ENCODE peak calls at places on chromosomes 1 and 21, in eight cellular contexts. H is left ventricle myocardium inferior; N is psoas muscle; Z is fibroblast of lung; D is cardiac muscle cell; C is effector memory CD4-positive, alpha-beta T cell; T is astrocyte; P is CD8-positive, alpha-beta memory T cell. M is an unnamed sample. For H3K36me3 and H3K4me1, the result is how much of the 10 kb centered on the place peaks cover.

GRCh38 chr1:183226963-183227362 is 40.9 kb downstream of the LAMC2 start:
- DNase-seq in N (no peak), P (no peak), H (no peak), C (no peak), Z (no peak), D (no peak), T (no peak), M (no peak)

GRCh38 chr1:162629077-162629637 is 3.1 kb upstream of the DDR2 start:
- DNase-seq in D (no peak), C (no peak), H (no peak), N (no peak), T (peak), P (no peak), Z (no peak), M (no peak)

GRCh38 chr1:54766726-54767125 is 2.4 kb upstream of the PARS2 start:
- DNase-seq in D (no peak), Z (no peak), H (no peak), N (no peak), C (no peak), T (no peak), P (no peak), M (no peak)

GRCh38 chr1:21212126-21212525 is 35.4 kb upstream of the EIF4G3 start:
- DNase-seq in C (no peak), H (no peak), D (no peak), T (no peak), Z (no peak), N (no peak), P (no peak), M (no peak)

GRCh38 chr21:39640754-39641153 is 28.0 kb downstream of the B3GALT5 start:
- DNase-seq in T (no peak), H (no peak), Z (no peak), C (no peak), D (no peak), N (no peak), P (no peak), M (no peak)

GRCh38 chr1:95854457-95854856 is 620.4 kb downstream of the RWDD3 start:
- DNase-seq in H (no peak), P (no peak), Z (no peak), T (no peak), N (no peak), D (no peak), C (no peak), M (no peak)

GRCh38 chr1:172867216-172867828 is 183.4 kb downstream of the TNFSF18 start:
- DNase-seq in Z (no peak), H (no peak), N (no peak), T (no peak), D (no peak), C (no peak), P (peak), M (no peak)

GRCh38 chr1:32870615-32871363 is at the start of gene FNDC5:
- DNase-seq in N (no peak), D (peak), Z (no peak), T (no peak), P (no peak), C (no peak), H (peak), M (no peak)

GRCh38 chr1:242523968-242524570 is 428 bp downstream of the PLD5 start:
- DNase-seq in Z (peak), D (peak), C (no peak), P (no peak), N (peak), T (no peak), H (peak), M (no peak)

GRCh38 chr1:200319143-200319542 is 90.7 kb downstream of the ZNF281 start:
- DNase-seq in C (no peak), P (no peak), N (no peak), T (no peak), D (no peak), H (no peak), Z (no peak), M (no peak)

GRCh38 chr1:27356628-27357280 is 10.0 kb downstream of the MAP3K6 start:
- DNase-seq in T (no peak), D (no peak), C (peak), P (no peak), H (no peak), Z (no peak), N (no peak), M (no peak)

GRCh38 chr1:152013664-152014237 is 20.1 kb upstream of the S100A10 start:
- DNase-seq in Z (no peak), H (no peak), P (no peak), N (no peak), C (no peak), D (peak), T (peak), M (no peak)

GRCh38 chr1:92968138-92969032 is 7.1 kb upstream of the DIPK1A start:
- DNase-seq in C (no peak), N (no peak), D (no peak), T (no peak), Z (peak), H (no peak), P (peak), M (peak)

GRCh38 chr1:163844393-163844948 is 522.7 kb downstream of the NUF2 start:
- DNase-seq in D (no peak), T (peak), P (no peak), H (no peak), Z (peak), N (no peak), C (no peak), M (no peak)

GRCh38 chr1:240562111-240562590 is 49.8 kb downstream of the GREM2 start:
- DNase-seq in Z (peak), N (no peak), T (peak), D (no peak), P (no peak), C (no peak), H (no peak), M (no peak)

GRCh38 chr1:203217139-203217621 is 12.3 kb downstream of the CHIT1 start:
- DNase-seq in D (no peak), T (no peak), H (no peak), N (no peak), P (no peak), Z (no peak), C (no peak), M (no peak)

GRCh38 chr1:66175107-66175506 is 358.8 kb upstream of the SGIP1 start:
- DNase-seq in C (no peak), N (no peak), Z (no peak), D (no peak), P (no peak), H (no peak), T (no peak), M (no peak)

GRCh38 chr1:44220001-44220751 is 6.9 kb downstream of the DMAP1 start:
- DNase-seq in Z (peak), T (no peak), P (no peak), C (no peak), N (no peak), D (no peak), H (no peak), M (no peak)

GRCh38 chr1:44220755-44221154 is 7.5 kb downstream of the DMAP1 start:
- DNase-seq in D (no peak), C (no peak), H (no peak), Z (no peak), T (no peak), N (no peak), P (no peak), M (no peak)

GRCh38 chr1:44218503-44219300 is 5.4 kb downstream of the DMAP1 start:
- DNase-seq in C (no peak), N (no peak), H (no peak), D (no peak), T (no peak), Z (no peak), P (no peak), M (no peak)

GRCh38 chr1:44219301-44219626 is 6.0 kb downstream of the DMAP1 start:
- DNase-seq in T (no peak), D (no peak), N (no peak), C (no peak), P (no peak), Z (no peak), H (no peak), M (no peak)

GRCh38 chr1:44217809-44218410 is 4.6 kb downstream of the DMAP1 start:
- DNase-seq in P (peak), D (peak), T (no peak), H (peak), C (peak), Z (peak), N (peak), M (peak)
- H3K36me3 ChIP-seq in P (under half), D (under half), T (under half), H (half or more), C (under half), Z (under half), N (under half), M (half or more)

DNA sequence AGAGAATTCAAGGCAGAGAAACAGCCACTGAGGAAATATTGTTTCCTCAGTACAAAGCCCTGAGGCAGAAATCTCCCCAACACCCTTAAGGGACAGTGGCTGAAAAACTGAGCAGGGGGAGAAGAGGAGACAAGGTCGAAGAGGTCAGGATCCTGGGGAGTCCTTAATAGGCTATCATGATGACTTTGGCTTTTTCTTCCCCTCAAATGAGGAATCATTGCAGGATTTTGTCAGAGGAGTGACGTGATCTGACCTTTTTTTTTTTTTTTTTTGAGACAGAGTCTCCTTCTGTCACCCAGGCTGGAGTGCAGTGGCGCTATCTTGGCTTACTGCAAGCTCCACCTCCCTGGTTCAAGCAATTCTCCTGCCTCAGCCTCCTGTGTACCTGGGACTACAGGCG is 10.2 kb downstream of the MAP7D1 start:
- DNase-seq in C (no peak), N (no peak), Z (no peak), H (no peak), P (no peak), D (no peak), T (no peak), M (no peak)
- H3K4me1 ChIP-seq in C (under half), N (half or more), Z (under half), H (half or more), P (half or more), D (under half), T (under half), M (half or more)

DNA sequence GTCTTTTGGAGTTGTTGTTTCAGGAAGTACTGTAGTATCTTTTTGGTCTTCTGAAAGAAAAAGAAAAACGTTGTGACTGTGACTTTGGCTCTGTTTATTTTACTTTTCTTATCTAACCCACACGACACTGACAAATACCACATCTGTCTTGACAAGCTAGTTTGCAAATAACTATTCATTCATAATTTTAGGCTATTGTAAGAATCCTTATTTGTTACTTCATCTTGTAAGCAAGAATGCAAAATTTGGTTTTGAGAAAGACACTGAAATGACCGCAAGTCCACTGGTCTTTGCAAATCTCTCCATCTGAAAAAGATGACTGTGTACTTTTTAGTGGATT is 12.7 kb downstream of the TGFB2 start:
- DNase-seq in C (no peak), H (no peak), D (no peak), N (no peak), Z (no peak), T (no peak), P (no peak), M (no peak)
- H3K27ac ChIP-seq in C (no peak), H (peak), D (peak), N (peak), Z (no peak), T (no peak), P (no peak), M (no peak)

GRCh38 chr1:145845514-145846161 is at the start of gene NUDT17:
- DNase-seq in H (peak), D (peak), T (peak), Z (peak), N (peak), P (peak), C (peak), M (peak)
- H3K36me3 ChIP-seq in H (under half), D (under half), T (under half), Z (under half), N (under half), P (under half), C (under half), M (under half)

DNA sequence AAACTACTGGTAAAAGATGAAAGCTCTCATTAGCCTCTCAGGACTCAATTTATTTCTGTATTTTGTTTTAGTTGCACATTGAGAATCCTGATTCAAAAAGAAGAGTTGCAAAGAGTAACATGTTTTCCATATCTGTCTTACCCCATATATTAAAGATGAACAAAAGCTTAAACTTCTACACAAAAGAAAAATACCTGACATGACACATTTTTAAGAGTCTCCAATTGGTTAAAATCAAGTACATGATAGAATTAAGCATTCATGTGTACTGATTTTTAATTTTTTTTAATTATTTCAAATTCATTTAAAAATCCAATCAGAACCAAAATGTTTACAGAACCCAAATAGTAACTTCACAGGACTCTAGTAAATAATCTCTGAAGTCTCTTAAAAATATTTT is 72.0 kb downstream of the FOXJ3 start:
- DNase-seq in C (no peak), D (no peak), H (no peak), T (no peak), Z (no peak), P (no peak), N (no peak), M (no peak)
- H3K4me1 ChIP-seq in C (under half), D (under half), H (half or more), T (under half), Z (under half), P (under half), N (half or more), M (under half)

GRCh38 chr1:110579460-110579859 is 26.7 kb downstream of the KCNA2 start:
- DNase-seq in H (no peak), N (no peak), C (no peak), P (no peak), T (no peak), Z (no peak), D (no peak), M (no peak)
- H3K27ac ChIP-seq in H (no peak), N (no peak), C (no peak), P (no peak), T (no peak), Z (no peak), D (no peak), M (no peak)